ENCODE peak calls at places on chromosomes 13 and 19, in four cellular contexts. V, D, W and I are unnamed samples.
A peak's percentile ranks its signal among the peaks of the same experiment; 100 is the strongest.

GRCh38 chr13:48159436-48160225 is 64.7 kb upstream of the MED4 start:
- DNase-seq in V (no peak), D (no peak), W (no peak), I (no peak)

GRCh38 chr13:79775830-79776229 is 294.9 kb downstream of the NDFIP2 start:
- DNase-seq in V (no peak), D (peak; percentile 73), W (peak; percentile 43), I (no peak)

GRCh38 chr13:46964789-46965527 is 68.1 kb upstream of the HTR2A start:
- DNase-seq in V (no peak), D (no peak), W (no peak), I (no peak)

GRCh38 chr19:6740589-6741348 is 1.3 kb downstream of the TRIP10 start:
- DNase-seq in V (peak; percentile 70), D (peak; percentile 86), W (peak; percentile 48), I (peak; percentile 86)

GRCh38 chr19:16678498-16678897 is 17.6 kb downstream of the TMEM38A start:
- DNase-seq in V (no peak), D (no peak), W (no peak), I (no peak)

GRCh38 chr19:19120308-19121156 is 17.7 kb downstream of the TMEM161A start:
- DNase-seq in V (peak; percentile 90), D (peak; percentile 99), W (peak; percentile 30), I (peak; percentile 95)

GRCh38 chr13:77029436-77029835 is 2.5 kb upstream of the FBXL3 start:
- DNase-seq in V (no peak), D (no peak), W (no peak), I (no peak)

GRCh38 chr19:10043286-10043927 is 30.1 kb downstream of the RDH8 start:
- DNase-seq in V (no peak), D (peak; percentile 70), W (no peak), I (no peak)

GRCh38 chr19:38270587-38271167 is 6.3 kb downstream of the SPINT2 start:
- DNase-seq in V (no peak), D (no peak), W (no peak), I (no peak)

GRCh38 chr19:14183741-14184395 is 22.1 kb downstream of the ADGRL1 start:
- DNase-seq in V (no peak), D (no peak), W (no peak), I (no peak)

GRCh38 chr13:96690998-96691397 is 303.3 kb downstream of the OXGR1 start:
- DNase-seq in V (no peak), D (no peak), W (no peak), I (no peak)

GRCh38 chr19:6076675-6077463 is 33.4 kb downstream of the RFX2 start:
- DNase-seq in V (peak; percentile 55), D (no peak), W (no peak), I (peak; percentile 82)

GRCh38 chr13:99087954-99088491 is 110.2 kb upstream of the DOCK9 start:
- DNase-seq in V (no peak), D (peak; percentile 50), W (peak; percentile 19), I (no peak)

GRCh38 chr19:50793558-50794065 is 3.4 kb downstream of the ACP4 start:
- DNase-seq in V (no peak), D (no peak), W (no peak), I (no peak)

GRCh38 chr13:33140161-33140560 is 123.9 kb downstream of the KL start:
- DNase-seq in V (no peak), D (no peak), W (no peak), I (no peak)

GRCh38 chr19:57947419-57948134 is at the start of gene ZNF256:
- DNase-seq in V (peak; percentile 92), D (peak; percentile 100), W (peak; percentile 93), I (peak; percentile 97)

GRCh38 chr19:35044317-35045117 is 3.0 kb downstream of the HPN start:
- DNase-seq in V (peak; percentile 50), D (peak; percentile 73), W (peak; percentile 76), I (no peak)

GRCh38 chr13:87941244-87941643 is 270.1 kb downstream of the SLITRK5 start:
- DNase-seq in V (no peak), D (no peak), W (no peak), I (no peak)

GRCh38 chr19:55189424-55189823 is 9.3 kb upstream of the SYT5 start:
- DNase-seq in V (peak; percentile 52), D (no peak), W (no peak), I (peak; percentile 87)

GRCh38 chr19:8304841-8305621 is 3.1 kb downstream of the CD320 start:
- DNase-seq in V (peak; percentile 17), D (peak; percentile 94), W (peak; percentile 17), I (peak; percentile 60)

GRCh38 chr19:13056052-13056660 is 46.5 kb downstream of the LYL1 start:
- DNase-seq in V (peak; percentile 79), D (peak; percentile 73), W (no peak), I (peak; percentile 89)

GRCh38 chr19:49639401-49640112 is 386 bp downstream of the RRAS start:
- DNase-seq in V (peak; percentile 52), D (peak; percentile 21), W (no peak), I (peak; percentile 79)

GRCh38 chr19:41599175-41599966 is 23.4 kb downstream of the CEACAM21 start:
- DNase-seq in V (no peak), D (peak; percentile 60), W (no peak), I (no peak)

GRCh38 chr13:66513728-66514127 is 716.4 kb downstream of the PCDH9 start:
- DNase-seq in V (no peak), D (no peak), W (no peak), I (no peak)

GRCh38 chr13:108560092-108560491 is 69.3 kb upstream of the MYO16 start:
- DNase-seq in V (no peak), D (no peak), W (no peak), I (no peak)

GRCh38 chr19:3932931-3933810 is at the start of gene NMRK2:
- DNase-seq in V (no peak), D (peak; percentile 92), W (no peak), I (no peak)

GRCh38 chr13:44648392-44649117 is 72.4 kb upstream of the TSC22D1 start:
- DNase-seq in V (no peak), D (peak; percentile 43), W (no peak), I (no peak)

GRCh38 chr13:80022146-80022545 is 318.8 kb downstream of the SPRY2 start:
- DNase-seq in V (no peak), D (no peak), W (no peak), I (no peak)

GRCh38 chr19:33395561-33396550 is 22.3 kb downstream of the CEBPG start:
- DNase-seq in V (peak; percentile 75), D (no peak), W (no peak), I (peak; percentile 80)

GRCh38 chr19:430701-431100 is 21.8 kb upstream of the C2CD4C start:
- DNase-seq in V (no peak), D (no peak), W (no peak), I (no peak)

GRCh38 chr13:26682606-26683005 is 78.0 kb downstream of the GPR12 start:
- DNase-seq in V (no peak), D (no peak), W (no peak), I (no peak)

GRCh38 chr13:26686285-26686684 is 74.3 kb downstream of the GPR12 start:
- DNase-seq in V (no peak), D (no peak), W (no peak), I (no peak)

GRCh38 chr13:26693749-26694463 is 66.7 kb downstream of the GPR12 start:
- DNase-seq in V (no peak), D (peak; percentile 31), W (no peak), I (no peak)

GRCh38 chr13:26685606-26686005 is 75.0 kb downstream of the GPR12 start:
- DNase-seq in V (no peak), D (no peak), W (no peak), I (no peak)

DNA sequence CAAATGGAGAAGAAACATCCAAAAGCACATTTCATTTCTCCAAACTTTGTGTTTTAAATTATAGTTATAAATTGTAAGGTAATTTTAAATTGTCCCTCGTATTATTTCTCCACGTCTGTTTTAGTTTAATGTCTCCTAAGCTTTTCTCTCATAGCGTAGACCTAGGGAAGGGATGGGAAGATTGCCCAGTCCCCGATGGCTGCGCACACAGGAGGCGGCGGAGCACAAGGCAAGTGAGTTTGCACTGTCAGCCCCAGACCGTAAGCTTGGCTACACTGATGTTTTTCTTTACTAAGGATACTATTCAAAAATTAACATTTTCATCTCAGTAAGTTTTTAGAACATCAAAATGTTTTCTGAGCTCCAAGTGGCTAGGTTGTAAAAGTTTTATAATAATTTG is 72.3 kb downstream of the GPR12 start:
- DNase-seq in V (no peak), D (no peak), W (no peak), I (no peak)
- H3K27ac ChIP-seq in V (no peak overlapping the region), D (no peak overlapping the region), W (no peak overlapping the region), I (no peak overlapping the region)

DNA sequence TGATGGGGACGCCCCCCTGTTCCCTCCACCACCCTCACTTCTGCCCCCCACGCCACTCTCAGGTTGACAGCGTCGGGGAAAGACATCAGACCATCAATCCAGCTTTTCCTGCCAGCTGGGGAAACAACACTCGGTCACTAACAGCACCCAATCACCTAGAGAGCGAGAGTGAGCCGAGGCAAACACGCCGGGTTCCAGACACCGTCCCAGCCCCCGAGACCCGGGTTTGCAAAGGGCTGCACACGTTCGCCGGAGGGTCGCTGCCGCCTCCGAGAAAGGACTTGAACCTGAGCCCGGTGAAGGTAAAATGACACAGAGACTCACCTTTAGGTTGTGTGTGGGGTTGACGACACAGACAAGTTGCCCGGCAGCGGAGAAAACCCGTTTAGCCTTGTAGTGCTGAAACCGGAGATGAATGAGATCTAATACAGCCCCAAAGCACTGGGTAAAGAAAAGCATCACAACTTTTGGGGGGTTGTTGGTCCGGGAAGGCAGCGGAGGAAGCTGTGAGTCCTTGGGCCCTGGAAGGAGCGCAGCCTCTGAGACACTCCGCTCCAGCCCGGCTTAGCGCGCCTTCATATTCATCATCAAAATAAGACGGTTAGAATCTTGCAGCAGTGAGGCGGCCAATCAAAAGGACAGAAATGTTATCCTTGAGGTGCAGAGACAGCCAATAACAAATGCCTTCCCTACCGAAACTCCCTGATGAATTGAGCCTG is at the start of gene SIAH3:
- DNase-seq in V (no peak), D (peak; percentile 68), W (no peak), I (no peak)
- TF ChIP-seq CTCF in V (no peak), D (no peak), W (no peak), I (no peak)

GRCh38 chr13:113050856-113051431 is 54.6 kb upstream of the F7 start:
- DNase-seq in V (no peak), D (peak; percentile 48), W (no peak), I (no peak)
- H3K4me1 ChIP-seq in V (no peaks in the 10 kb centered on the region), D (no peaks in the 10 kb centered on the region), W (no peaks in the 10 kb centered on the region), I (peaks cover 15% of the 10 kb centered on the region)

GRCh38 chr13:71864094-71864980 is 2.7 kb downstream of the DACH1 start:
- DNase-seq in V (peak; percentile 54), D (peak; percentile 78), W (peak; percentile 36), I (peak; percentile 57)
- H3K27ac ChIP-seq in V (peak overlapping the region; percentile 79), D (no peak overlapping the region), W (peak overlapping the region; percentile 74), I (peak overlapping the region; percentile 59)

GRCh38 chr13:40993119-40993518 is 26.0 kb downstream of the ELF1 start:
- DNase-seq in V (no peak), D (peak; percentile 53), W (peak; percentile 45), I (no peak)

GRCh38 chr13:40994581-40995230 is 24.4 kb downstream of the ELF1 start:
- DNase-seq in V (no peak), D (no peak), W (no peak), I (no peak)

GRCh38 chr13:40995997-40996396 is 23.1 kb downstream of the ELF1 start:
- DNase-seq in V (no peak), D (no peak), W (no peak), I (no peak)

GRCh38 chr13:40993987-40994386 is 25.1 kb downstream of the ELF1 start:
- DNase-seq in V (no peak), D (peak; percentile 86), W (peak; percentile 63), I (no peak)

GRCh38 chr13:40992678-40993077 is 26.4 kb downstream of the ELF1 start:
- DNase-seq in V (no peak), D (no peak), W (no peak), I (no peak)
- TF ChIP-seq CTCF in V (no peak), D (no peak), W (peak; percentile 6), I (no peak)